ENCODE peak calls at places on chromosomes 16 and 17, in six cellular contexts. K is transverse colon; Z is CD8-positive, alpha-beta memory T cell; Q is HCT116; B is mammary epithelial cell; A is AG04450. W is an unnamed sample.

GRCh38 chr16:72974142-72974769 is 73.7 kb downstream of the ZFHX3 start:
- DNase-seq in K (no peak), Z (no peak), Q (no peak), B (no peak), A (no peak), W (no peak)

GRCh38 chr16:55146939-55147338 is 177.1 kb upstream of the IRX6 start:
- DNase-seq in K (no peak), Z (no peak), Q (no peak), B (no peak), A (no peak), W (no peak)

GRCh38 chr16:88289549-88290344 is 93.0 kb upstream of the ZNF469 start:
- DNase-seq in K (no peak), Z (no peak), Q (no peak), B (no peak), A (no peak), W (no peak)

GRCh38 chr17:49454050-49454449 is 39.4 kb upstream of the PHB1 start:
- DNase-seq in K (no peak), Z (no peak), Q (peak; percentile 27), B (peak; percentile 40), A (no peak), W (no peak)

GRCh38 chr16:11089504-11090124 is 145.2 kb downstream of the CLEC16A start:
- DNase-seq in K (peak; percentile 55), Z (no peak), Q (no peak), B (no peak), A (peak; percentile 98), W (no peak)

GRCh38 chr16:52099382-52099781 is 447.6 kb downstream of the TOX3 start:
- DNase-seq in K (no peak), Z (no peak), Q (no peak), B (no peak), A (no peak), W (no peak)

GRCh38 chr17:4003131-4003500 is 38.9 kb upstream of the ATP2A3 start:
- DNase-seq in K (no peak), Z (no peak), Q (no peak), B (no peak), A (no peak), W (no peak)

GRCh38 chr16:68235105-68235881 is 634 bp downstream of the ESRP2 start:
- DNase-seq in K (peak; percentile 50), Z (peak; percentile 58), Q (no peak), B (peak; percentile 75), A (no peak), W (no peak)

GRCh38 chr17:45677770-45678169 is 106.3 kb upstream of the CRHR1 start:
- DNase-seq in K (no peak), Z (no peak), Q (no peak), B (peak; percentile 25), A (no peak), W (no peak)

GRCh38 chr17:69175812-69176517 is 34.3 kb upstream of the ABCA6 start:
- DNase-seq in K (no peak), Z (no peak), Q (peak; percentile 77), B (peak; percentile 87), A (peak; percentile 34), W (no peak)

GRCh38 chr16:11757671-11758545 is 15.3 kb upstream of the TXNDC11 start:
- DNase-seq in K (peak; percentile 31), Z (no peak), Q (no peak), B (peak; percentile 19), A (peak; percentile 26), W (no peak)

GRCh38 chr17:12114686-12115418 is 94.2 kb downstream of the MAP2K4 start:
- DNase-seq in K (no peak), Z (no peak), Q (no peak), B (no peak), A (no peak), W (no peak)

GRCh38 chr17:31488264-31488981 is 96.9 kb downstream of the RAB11FIP4 start:
- DNase-seq in K (peak; percentile 50), Z (no peak), Q (no peak), B (peak; percentile 25), A (no peak), W (peak; percentile 22)

GRCh38 chr17:75720656-75721462 is at the start of gene ITGB4:
- DNase-seq in K (peak; percentile 91), Z (peak; percentile 77), Q (peak; percentile 72), B (peak; percentile 92), A (no peak), W (peak; percentile 59)

GRCh38 chr16:12120982-12121652 is 144.6 kb downstream of the SNX29 start:
- DNase-seq in K (no peak), Z (no peak), Q (no peak), B (no peak), A (no peak), W (no peak)

GRCh38 chr17:40349477-40350409 is 14.8 kb downstream of the GJD3 start:
- DNase-seq in K (no peak), Z (peak; percentile 49), Q (no peak), B (peak; percentile 98), A (no peak), W (no peak)

GRCh38 chr16:80463303-80463702 is 77.5 kb upstream of the DYNLRB2 start:
- DNase-seq in K (no peak), Z (no peak), Q (no peak), B (no peak), A (no peak), W (no peak)

GRCh38 chr16:77191259-77191969 is 424 bp downstream of the MON1B start:
- DNase-seq in K (peak; percentile 27), Z (peak; percentile 61), Q (no peak), B (no peak), A (no peak), W (no peak)

GRCh38 chr17:15493031-15493750 is 25.8 kb upstream of the CDRT4 start:
- DNase-seq in K (no peak), Z (no peak), Q (no peak), B (no peak), A (no peak), W (no peak)

GRCh38 chr17:78031435-78031834 is 72.9 kb downstream of the TNRC6C start:
- DNase-seq in K (no peak), Z (no peak), Q (no peak), B (no peak), A (no peak), W (no peak)

GRCh38 chr17:48546924-48547838 is 2.3 kb upstream of the HOXB2 start:
- DNase-seq in K (no peak), Z (peak; percentile 30), Q (no peak), B (peak; percentile 37), A (no peak), W (no peak)

GRCh38 chr16:51150159-51150893 is 744 bp downstream of the SALL1 start:
- DNase-seq in K (no peak), Z (no peak), Q (no peak), B (no peak), A (no peak), W (no peak)

GRCh38 chr16:75169899-75170405 is 21.6 kb downstream of the ZFP1 start:
- DNase-seq in K (no peak), Z (no peak), Q (no peak), B (no peak), A (no peak), W (no peak)
- H3K9me3 ChIP-seq in K (peaks cover 48% of the 10 kb centered on the region), Z (peaks cover 57% of the 10 kb centered on the region), Q (peaks cover 54% of the 10 kb centered on the region), B (peaks cover 66% of the 10 kb centered on the region), A (peaks cover 58% of the 10 kb centered on the region), W (peaks cover 76% of the 10 kb centered on the region)

GRCh38 chr17:81347437-81347836 is 47.8 kb upstream of the BAHCC1 start:
- DNase-seq in K (no peak), Z (no peak), Q (no peak), B (no peak), A (no peak), W (no peak)

GRCh38 chr17:81346908-81347349 is 48.3 kb upstream of the BAHCC1 start:
- DNase-seq in K (no peak), Z (no peak), Q (no peak), B (no peak), A (no peak), W (no peak)

GRCh38 chr17:81342700-81343070 is 47.6 kb upstream of the SLC38A10 start:
- DNase-seq in K (no peak), Z (no peak), Q (no peak), B (no peak), A (no peak), W (no peak)

GRCh38 chr17:81346090-81346907 is 49.0 kb upstream of the BAHCC1 start:
- DNase-seq in K (peak; percentile 99), Z (peak; percentile 92), Q (peak; percentile 93), B (peak; percentile 94), A (peak; percentile 81), W (peak; percentile 86)

DNA sequence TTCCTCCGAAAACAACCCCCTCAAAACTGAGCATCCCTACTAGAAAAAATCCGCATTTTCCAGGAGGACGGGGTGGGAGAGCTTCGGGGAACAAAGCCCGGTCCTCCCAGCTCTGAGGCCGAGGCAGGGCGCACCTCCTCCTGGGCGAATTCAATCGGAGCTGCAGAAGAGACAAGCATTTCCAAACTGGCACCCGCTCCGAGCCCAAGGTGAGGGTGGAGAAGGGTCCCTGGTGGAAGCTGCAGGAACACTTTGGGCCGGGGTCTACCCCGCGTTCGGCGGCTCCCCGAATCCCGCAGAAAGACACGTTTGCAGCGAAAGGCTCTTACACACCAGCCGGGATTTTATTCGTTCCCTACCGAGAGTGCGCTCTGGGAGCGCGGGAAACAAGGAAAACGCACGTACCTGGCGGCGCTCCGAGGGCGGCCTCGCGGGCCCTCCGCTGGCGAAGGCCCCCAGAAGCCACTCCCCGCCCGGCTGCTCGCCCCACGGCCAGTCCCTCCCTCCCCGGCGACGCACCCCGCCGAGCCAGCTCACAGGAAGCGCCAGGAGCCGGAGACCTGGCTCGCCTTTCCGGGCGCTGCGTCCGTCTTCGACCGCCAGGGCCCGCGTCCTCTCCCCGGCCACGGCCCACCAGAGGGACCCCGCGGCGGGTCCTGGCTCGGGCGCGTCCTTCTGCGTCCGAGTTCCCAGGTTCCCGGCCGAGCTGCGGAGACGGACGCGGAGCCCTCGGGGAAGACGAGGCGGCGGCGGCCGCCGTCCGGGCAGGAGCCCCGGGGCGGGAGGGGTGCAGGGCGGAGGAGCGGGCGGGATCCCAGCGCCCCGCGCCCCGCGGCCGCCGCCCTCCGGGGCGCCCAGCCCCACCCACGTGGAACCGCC is 49.8 kb upstream of the BAHCC1 start:
- DNase-seq in K (peak; percentile 89), Z (peak; percentile 65), Q (no peak), B (peak; percentile 93), A (no peak), W (no peak)
- H3K27ac ChIP-seq in K (peak overlapping the region; percentile 99), Z (peak overlapping the region; percentile 70), Q (peak overlapping the region; percentile 97), B (peak overlapping the region; percentile 88), A (peak overlapping the region; percentile 96), W (no peak overlapping the region)

DNA sequence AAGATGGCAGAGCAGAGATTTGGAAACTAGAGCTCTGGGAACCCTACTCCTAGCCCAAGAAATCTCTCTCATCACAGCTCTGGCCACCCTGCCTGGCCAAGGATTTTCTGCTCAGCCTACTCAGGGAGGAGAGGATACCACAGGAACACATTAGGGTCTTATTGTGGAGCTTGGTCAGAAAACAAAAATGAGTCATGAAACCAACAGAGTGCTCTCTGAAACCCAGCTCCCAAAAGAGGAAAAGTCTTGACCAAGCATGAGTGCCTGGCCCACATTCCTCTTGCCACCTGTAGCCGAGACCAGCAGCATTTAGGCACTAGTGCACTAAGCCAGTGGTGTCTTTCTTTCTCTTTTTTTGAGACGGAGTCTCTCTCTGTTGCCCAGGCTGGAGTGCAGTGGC is 18.1 kb downstream of the SLC13A5 start:
- DNase-seq in K (no peak), Z (no peak), Q (no peak), B (no peak), A (no peak), W (no peak)
- H3K27me3 ChIP-seq in K (no peaks in the 10 kb centered on the region), Z (no peaks in the 10 kb centered on the region), Q (peaks cover 14% of the 10 kb centered on the region), B (no peaks in the 10 kb centered on the region), A (peaks cover 2% of the 10 kb centered on the region), W (peaks cover 11% of the 10 kb centered on the region)

DNA sequence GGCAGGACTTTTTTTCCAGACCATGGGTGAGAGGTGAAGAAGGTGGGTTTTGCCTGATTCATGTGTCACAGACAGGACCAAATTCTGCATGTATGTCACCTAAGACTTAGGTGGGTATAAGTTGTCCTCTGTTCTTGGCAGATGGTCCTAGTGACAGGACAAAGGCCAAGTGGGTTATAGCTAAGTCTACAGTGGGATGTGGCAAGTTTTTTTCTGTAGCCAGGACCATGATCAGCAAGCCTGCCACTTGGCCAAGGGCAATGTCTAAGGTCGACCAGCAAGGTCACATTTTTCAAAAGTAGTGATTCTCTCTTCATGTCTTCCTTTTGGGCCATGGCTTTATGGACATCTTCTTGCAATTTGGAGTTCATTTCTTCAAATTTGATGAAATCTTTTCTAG is 20.2 kb downstream of the ZNF267 start:
- DNase-seq in K (no peak), Z (no peak), Q (no peak), B (no peak), A (no peak), W (no peak)
- H3K9me3 ChIP-seq in K (peaks cover 28% of the 10 kb centered on the region), Z (no peaks in the 10 kb centered on the region), Q (peaks cover 39% of the 10 kb centered on the region), B (peaks cover 19% of the 10 kb centered on the region), A (peaks cover 19% of the 10 kb centered on the region), W (peaks cover 41% of the 10 kb centered on the region)